ENCODE peak calls at places on chromosomes 12 and 14, in ten cellular contexts. Q, H, W, G, S, O, M, R, C and L are unnamed samples.

GRCh38 chr12:6605425-6606330 is 1.5 kb downstream of the CHD4 start:
- DNase-seq in Q (no peak), H (peak), W (no peak), G (no peak), S (no peak), O (peak), M (no peak), R (no peak), C (no peak), L (no peak)

GRCh38 chr12:63844391-63845341 is at the start of gene SRGAP1:
- DNase-seq in Q (peak), H (no peak), W (peak), G (peak), S (peak), O (peak), M (no peak), R (no peak), C (peak), L (peak)

GRCh38 chr14:106378191-106378590 is 851.8 kb downstream of the TMEM121 start:
- DNase-seq in Q (no peak), H (no peak), W (no peak), G (no peak), S (no peak), O (no peak), M (no peak), R (no peak), C (no peak), L (no peak)

GRCh38 chr14:96229315-96229714 is 24.7 kb downstream of the BDKRB2 start:
- DNase-seq in Q (no peak), H (no peak), W (no peak), G (no peak), S (no peak), O (no peak), M (no peak), R (no peak), C (no peak), L (no peak)

GRCh38 chr14:92897922-92898599 is 24.9 kb upstream of the CHGA start:
- DNase-seq in Q (no peak), H (no peak), W (no peak), G (no peak), S (no peak), O (no peak), M (no peak), R (no peak), C (no peak), L (no peak)

GRCh38 chr12:94500831-94501567 is 41.3 kb upstream of the CEP83 start:
- DNase-seq in Q (no peak), H (no peak), W (no peak), G (no peak), S (no peak), O (no peak), M (no peak), R (no peak), C (no peak), L (peak)

GRCh38 chr14:51370758-51371386 is 130.8 kb downstream of the TMX1 start:
- DNase-seq in Q (no peak), H (no peak), W (no peak), G (no peak), S (no peak), O (no peak), M (no peak), R (no peak), C (no peak), L (peak)

GRCh38 chr14:100608586-100609330 is 21.5 kb upstream of the BEGAIN start:
- DNase-seq in Q (no peak), H (no peak), W (no peak), G (no peak), S (no peak), O (no peak), M (no peak), R (no peak), C (no peak), L (no peak)

GRCh38 chr12:127628655-127629054 is 638.3 kb upstream of the TMEM132C start:
- DNase-seq in Q (no peak), H (no peak), W (no peak), G (no peak), S (no peak), O (no peak), M (no peak), R (no peak), C (no peak), L (peak)

GRCh38 chr12:26196424-26196722 is 1.0 kb downstream of the SSPN start:
- DNase-seq in Q (no peak), H (no peak), W (no peak), G (no peak), S (no peak), O (no peak), M (no peak), R (no peak), C (no peak), L (peak)

GRCh38 chr12:110741795-110742717 is 635 bp downstream of the PPP1CC start:
- DNase-seq in Q (peak), H (no peak), W (peak), G (peak), S (peak), O (no peak), M (no peak), R (peak), C (peak), L (no peak)

GRCh38 chr14:74792249-74793039 is 29.3 kb downstream of the YLPM1 start:
- DNase-seq in Q (no peak), H (no peak), W (no peak), G (no peak), S (no peak), O (no peak), M (no peak), R (no peak), C (no peak), L (peak)